ENCODE peak calls at places on chromosomes 13 and 19, in six cellular contexts. D is IMR-90, L is mesenchymal stem cell, Q is H9, R is H1, Y is trophoblast cell. P is an unnamed sample. For H3K4me1, the result is how much of the 10 kb centered on the place peaks cover.

GRCh38 chr19:34508540-34508939 is 27.0 kb downstream of the WTIP start:
- DNase-seq in L (peak), R (peak), Q (no peak), Y (no peak), D (no peak), P (no peak)

GRCh38 chr19:30871979-30872378 is 477.3 kb downstream of the TSHZ3 start:
- DNase-seq in Y (no peak), Q (peak), D (no peak), L (no peak), R (no peak), P (no peak)

GRCh38 chr19:47021536-47022139 is 2.0 kb downstream of the NPAS1 start:
- DNase-seq in D (no peak), Q (peak), L (no peak), Y (peak), R (peak), P (no peak)

GRCh38 chr19:56167064-56167578 is 8.7 kb upstream of the GALP start:
- DNase-seq in L (peak), Q (no peak), Y (peak), R (no peak), D (no peak), P (peak)

GRCh38 chr13:23268441-23268840 is 87.7 kb downstream of the SGCG start:
- DNase-seq in R (no peak), Y (no peak), L (no peak), Q (no peak), D (no peak), P (no peak)

GRCh38 chr19:4374451-4375163 is 25.7 kb downstream of the SH3GL1 start:
- DNase-seq in R (no peak), Q (peak), L (peak), D (peak), Y (peak), P (no peak)

GRCh38 chr19:12000152-12000981 is 35.1 kb downstream of the ZNF433 start:
- DNase-seq in R (no peak), L (no peak), D (peak), Q (no peak), Y (no peak), P (no peak)

GRCh38 chr13:77503398-77503797 is 32.1 kb upstream of the SCEL start:
- DNase-seq in Y (no peak), L (no peak), D (no peak), Q (no peak), R (no peak), P (no peak)

GRCh38 chr13:40064154-40064713 is 408.8 kb downstream of the COG6 start:
- DNase-seq in L (peak), R (no peak), D (no peak), Q (no peak), Y (no peak), P (no peak)

GRCh38 chr13:25503856-25504255 is 132.1 kb downstream of the ATP8A2 start:
- DNase-seq in Y (no peak), D (no peak), R (no peak), Q (no peak), L (no peak), P (no peak)

GRCh38 chr13:103568314-103568713 is 502.1 kb upstream of the SLC10A2 start:
- DNase-seq in L (no peak), Y (no peak), D (no peak), Q (no peak), R (no peak), P (no peak)

GRCh38 chr19:31177230-31177629 is 172.0 kb downstream of the TSHZ3 start:
- DNase-seq in Q (peak), Y (no peak), L (no peak), D (no peak), R (no peak), P (no peak)

GRCh38 chr13:30908416-30908980 is 2.4 kb downstream of the MEDAG start:
- DNase-seq in R (no peak), Y (no peak), D (peak), L (no peak), Q (no peak), P (no peak)

GRCh38 chr13:67299731-67300130 is 69.6 kb upstream of the PCDH9 start:
- DNase-seq in D (peak), R (no peak), Y (no peak), Q (no peak), L (no peak), P (no peak)

GRCh38 chr19:51737924-51738323 is 13.8 kb downstream of the FPR1 start:
- DNase-seq in D (no peak), Y (no peak), R (no peak), L (no peak), Q (no peak), P (no peak)

GRCh38 chr19:45814851-45815481 is at the start of gene RSPH6A:
- DNase-seq in L (no peak), R (peak), Y (no peak), Q (peak), D (no peak), P (no peak)

GRCh38 chr13:48977973-48978372 is 2.3 kb downstream of the FNDC3A start:
- DNase-seq in L (no peak), Q (no peak), D (peak), Y (no peak), R (no peak), P (no peak)

GRCh38 chr13:19888799-19889198 is 25.4 kb upstream of the ZMYM5 start:
- DNase-seq in D (peak), Q (no peak), Y (peak), L (peak), R (no peak), P (no peak)

GRCh38 chr19:3506384-3507340 is 551 bp downstream of the FZR1 start:
- DNase-seq in D (no peak), Q (no peak), R (no peak), Y (peak), L (peak), P (no peak)

GRCh38 chr13:22422712-22423111 is 751.8 kb downstream of the FGF9 start:
- DNase-seq in D (no peak), R (no peak), Q (no peak), L (no peak), Y (no peak), P (no peak)

GRCh38 chr19:55255618-55256423 is 3.0 kb downstream of the PPP6R1 start:
- DNase-seq in R (no peak), D (peak), Q (no peak), Y (peak), L (peak), P (no peak)

GRCh38 chr19:10110076-10110971 is 1.2 kb upstream of the P2RY11 start:
- DNase-seq in D (no peak), Q (no peak), R (no peak), Y (no peak), L (no peak), P (no peak)

GRCh38 chr19:1956868-1957492 is 16.0 kb downstream of the CSNK1G2 start:
- DNase-seq in D (no peak), Q (peak), L (no peak), Y (no peak), R (peak), P (no peak)

DNA sequence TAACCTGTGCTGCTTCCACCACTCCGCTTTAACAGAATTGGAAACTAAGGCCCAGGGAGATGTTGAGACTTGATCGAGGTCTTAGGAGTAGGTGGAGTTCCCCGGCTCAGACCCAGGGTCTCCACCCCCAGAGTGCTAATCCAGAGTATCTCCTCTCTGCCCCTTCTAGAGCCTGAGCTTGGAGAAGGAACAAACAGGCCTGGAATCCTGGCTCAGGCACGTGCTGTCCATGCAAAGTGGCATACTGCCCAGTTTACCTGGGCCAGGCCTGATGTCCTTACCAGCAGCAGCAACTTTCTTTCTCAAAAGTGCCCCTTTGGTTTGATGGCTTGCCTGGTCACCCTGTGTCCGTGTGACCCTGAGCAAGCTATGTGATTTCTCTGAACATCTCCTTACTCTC is 3.7 kb downstream of the SYNGR4 start:
- DNase-seq in L (no peak), R (no peak), Y (no peak), Q (no peak), D (no peak), P (no peak)
- H3K27ac ChIP-seq in L (no peak), R (no peak), Y (no peak), Q (no peak), D (no peak), P (no peak)

GRCh38 chr13:110687736-110688135 is 18.2 kb downstream of the CARS2 start:
- DNase-seq in L (no peak), D (no peak), Y (no peak), R (no peak), Q (no peak), P (no peak)
- H3K4me1 ChIP-seq in L (under half), D (under half), Y (under half), R (under half), Q (under half), P (under half)

DNA sequence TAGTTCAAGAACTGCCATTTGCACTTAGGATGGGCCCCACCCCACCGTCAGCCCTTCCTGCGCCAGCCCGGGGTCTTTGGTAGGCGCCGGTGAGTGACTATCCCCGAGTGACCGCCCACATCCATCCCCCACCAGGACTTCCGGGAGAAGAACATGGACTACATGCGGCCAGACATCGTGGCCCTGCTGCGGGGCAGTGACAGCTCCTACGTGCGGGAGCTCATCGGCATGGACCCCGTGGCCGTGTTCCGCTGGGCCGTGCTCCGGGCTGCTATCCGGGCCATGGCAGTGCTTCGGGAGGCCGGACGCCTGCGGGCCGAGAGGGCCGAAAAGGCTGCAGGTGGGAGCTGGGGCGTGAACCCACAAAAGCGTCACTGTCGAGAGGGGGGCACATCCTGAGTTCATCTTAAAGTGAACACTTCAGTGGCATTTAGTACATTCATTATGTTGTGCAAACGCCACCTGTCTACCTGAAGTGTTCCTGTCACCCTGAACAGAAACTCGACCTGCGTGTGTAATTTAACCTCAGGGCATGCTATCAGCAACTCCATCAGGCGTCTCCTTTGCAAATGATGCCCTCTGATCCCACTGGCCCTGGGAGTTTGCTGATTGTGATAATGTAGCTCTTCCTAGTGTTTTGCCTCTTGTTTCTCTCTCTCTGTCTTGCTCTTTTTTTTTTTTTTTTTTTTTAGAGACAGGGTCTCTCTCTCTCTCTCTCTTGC is 42.4 kb upstream of the USE1 start:
- DNase-seq in L (no peak), R (no peak), Q (no peak), Y (peak), D (no peak), P (no peak)
- H4K91ac ChIP-seq in L (no peak), R (no peak), Q (no peak), Y (no peak), D (no peak), P (no peak)

GRCh38 chr19:35746556-35746955 is 1.1 kb downstream of the PSENEN start:
- DNase-seq in L (no peak), D (no peak), Q (no peak), R (no peak), Y (no peak), P (no peak)

GRCh38 chr19:35745328-35746086 is at the start of the genes PSENEN and U2AF1L4:
- DNase-seq in D (peak), Q (peak), R (peak), Y (peak), L (peak), P (peak)

GRCh38 chr19:35750167-35750566 is 1.8 kb downstream of the LIN37 start:
- DNase-seq in R (no peak), Q (no peak), L (no peak), Y (peak), D (no peak), P (no peak)

GRCh38 chr19:35746087-35746462 is 624 bp downstream of the PSENEN start:
- DNase-seq in Q (no peak), L (no peak), Y (no peak), R (no peak), D (no peak), P (no peak)

DNA sequence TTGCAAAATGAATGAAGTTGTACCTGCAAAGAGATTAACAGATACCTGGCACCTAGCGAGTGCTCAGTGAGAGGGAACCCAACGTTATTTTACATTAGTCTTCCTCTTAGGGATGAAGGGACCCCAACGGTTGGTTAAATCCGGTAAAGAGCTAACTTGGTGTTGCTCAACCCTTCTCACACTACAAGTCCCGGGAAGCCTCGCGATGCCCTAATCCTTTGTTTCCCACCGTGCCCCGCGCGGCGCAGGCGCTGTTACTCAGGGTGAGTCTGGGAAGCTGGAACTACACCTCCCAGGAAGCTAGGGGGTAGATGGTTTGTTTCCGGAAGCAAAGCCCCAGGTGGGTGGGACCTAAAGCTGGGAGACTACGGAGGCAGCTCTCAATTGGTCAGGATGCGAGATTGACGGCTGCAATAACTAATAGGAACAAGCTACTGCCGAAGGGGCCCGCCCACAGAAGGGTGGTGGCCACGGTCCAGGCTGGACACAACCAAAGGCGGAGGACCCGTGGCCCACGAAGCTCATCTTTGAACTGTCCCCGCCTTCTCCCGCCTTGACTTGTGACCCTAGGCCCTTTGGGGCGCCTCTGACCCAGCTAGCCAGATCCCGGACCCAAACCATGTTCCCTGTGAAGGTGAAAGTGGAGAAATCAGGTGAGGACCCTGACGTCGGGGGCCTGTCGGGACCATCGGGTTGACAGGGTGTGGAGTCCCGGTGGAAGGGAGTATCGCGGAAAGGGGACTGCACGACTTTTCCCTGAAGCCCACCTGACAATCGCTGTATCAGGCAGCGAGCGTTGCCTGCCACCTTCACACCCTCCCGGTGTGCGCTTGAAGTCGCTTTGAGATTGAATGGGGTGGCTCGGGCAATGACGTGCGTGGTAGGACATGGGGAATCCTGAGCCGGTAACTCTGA is at the start of gene LIN37:
- DNase-seq in R (peak), Y (peak), L (peak), D (peak), Q (peak), P (peak)
- H3K27ac ChIP-seq in R (no peak), Y (peak), L (no peak), D (peak), Q (no peak), P (no peak)

GRCh38 chr13:113902536-113902935 is 38.7 kb upstream of the GAS6 start:
- DNase-seq in Q (no peak), Y (no peak), R (no peak), L (no peak), D (peak), P (no peak)
- H3K4me1 ChIP-seq in Q (under half), Y (under half), R (under half), L (under half), D (under half), P (under half)

GRCh38 chr19:13135068-13136062 is 14.8 kb downstream of the STX10 start:
- DNase-seq in L (no peak), Y (no peak), D (no peak), Q (no peak), R (no peak), P (no peak)
- H4K91ac ChIP-seq in L (peak), Y (no peak), D (no peak), Q (no peak), R (no peak), P (no peak)

GRCh38 chr13:114164681-114165429 is 14.2 kb upstream of the CFAP97D2 start:
- DNase-seq in D (no peak), Q (no peak), R (no peak), Y (no peak), L (no peak), P (no peak)

GRCh38 chr13:114161644-114162532 is 17.2 kb upstream of the CFAP97D2 start:
- DNase-seq in R (no peak), D (peak), L (no peak), Q (no peak), Y (no peak), P (no peak)

GRCh38 chr13:114161028-114161556 is 18.0 kb upstream of the CFAP97D2 start:
- DNase-seq in R (no peak), Y (no peak), Q (no peak), L (no peak), D (no peak), P (no peak)

GRCh38 chr13:114164027-114164426 is 15.0 kb upstream of the CFAP97D2 start:
- DNase-seq in Y (no peak), Q (no peak), R (no peak), D (no peak), L (no peak), P (no peak)

GRCh38 chr13:114162533-114162922 is 16.5 kb upstream of the CFAP97D2 start:
- DNase-seq in Y (no peak), Q (no peak), L (no peak), D (no peak), R (no peak), P (no peak)
- H3K27ac ChIP-seq in Y (peak), Q (no peak), L (no peak), D (no peak), R (no peak), P (no peak)

GRCh38 chr19:38684862-38685665 is 37.6 kb downstream of the ACTN4 start:
- DNase-seq in D (no peak), L (no peak), Q (no peak), Y (no peak), R (no peak), P (no peak)
- H3K4me1 ChIP-seq in D (under half), L (under half), Q (under half), Y (half or more), R (under half), P (under half)

DNA sequence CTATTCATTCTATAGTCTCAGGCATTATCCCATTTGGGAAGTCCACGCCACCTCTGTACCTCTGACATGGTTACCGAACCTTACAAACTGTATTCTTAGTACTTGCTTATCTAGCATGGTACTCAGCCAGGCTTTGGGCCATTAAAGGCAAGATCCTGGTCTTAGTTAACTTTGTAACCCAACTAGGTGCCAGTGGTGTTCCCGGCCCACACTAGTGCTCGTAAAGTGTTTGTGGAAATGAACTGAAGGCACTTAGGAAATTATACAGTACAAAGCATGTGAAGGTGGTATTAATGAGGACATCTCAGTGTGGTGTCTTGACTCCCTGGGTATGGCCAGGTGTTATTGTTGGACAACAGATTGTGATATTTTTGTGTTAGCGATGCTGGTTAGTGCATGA is 87.8 kb upstream of the RNF113B start:
- DNase-seq in R (no peak), Y (no peak), D (no peak), Q (no peak), L (no peak), P (no peak)
- H4K91ac ChIP-seq in R (no peak), Y (no peak), D (no peak), Q (no peak), L (no peak), P (no peak)

P was measured in neuronal stem cell.